ENCODE peak calls at places on chromosomes 16 and 17, in eight cellular contexts. K is AG10803; Y is endothelial cell; R is SK-N-SH; M is body of pancreas; B is fibroblast of the aortic adventitia; T is CD4-positive, alpha-beta T cell; N is AG09309. I is an unnamed sample.

GRCh38 chr17:19332371-19333131 is 30.0 kb downstream of the B9D1 start:
- DNase-seq in M (no peak), N (no peak), B (no peak), T (no peak), R (peak), K (no peak), Y (no peak), I (no peak)

GRCh38 chr16:48971571-48972071 is 310.0 kb downstream of the CBLN1 start:
- DNase-seq in Y (no peak), R (no peak), M (no peak), T (no peak), K (peak), N (no peak), B (no peak), I (no peak)

GRCh38 chr16:87583453-87584131 is 18.7 kb upstream of the JPH3 start:
- DNase-seq in R (no peak), Y (no peak), K (peak), T (no peak), N (no peak), M (no peak), B (peak), I (no peak)

GRCh38 chr17:38509008-38509771 is 80.9 kb downstream of the ARHGAP23 start:
- DNase-seq in T (peak), M (peak), Y (peak), K (peak), N (peak), B (peak), R (peak), I (peak)

GRCh38 chr17:39700148-39700987 is 504 bp downstream of the ERBB2 start:
- DNase-seq in Y (peak), R (no peak), K (peak), T (no peak), B (peak), N (no peak), M (peak), I (peak)

GRCh38 chr17:50148226-50149098 is 2.0 kb downstream of the PPP1R9B start:
- DNase-seq in K (peak), B (peak), T (peak), N (no peak), M (peak), Y (peak), R (peak), I (no peak)

GRCh38 chr17:55005520-55005919 is 37.0 kb downstream of the STXBP4 start:
- DNase-seq in K (peak), T (no peak), R (peak), N (no peak), M (no peak), B (peak), Y (no peak), I (no peak)

GRCh38 chr16:1335996-1336395 is 2.6 kb downstream of the BAIAP3 start:
- DNase-seq in T (no peak), M (no peak), K (no peak), R (peak), Y (no peak), B (no peak), N (no peak), I (no peak)

GRCh38 chr17:49315551-49315951 is 46.5 kb downstream of the ZNF652 start:
- DNase-seq in R (peak), K (peak), M (peak), N (peak), T (peak), Y (peak), B (peak), I (no peak)

GRCh38 chr17:60640503-60640902 is 37.1 kb upstream of the BCAS3 start:
- DNase-seq in N (no peak), K (peak), M (no peak), B (peak), R (no peak), T (no peak), Y (no peak), I (no peak)

GRCh38 chr16:66536525-66536924 is 13.4 kb downstream of the TK2 start:
- DNase-seq in M (no peak), T (no peak), N (no peak), B (no peak), Y (no peak), K (no peak), R (no peak), I (no peak)

GRCh38 chr16:83899272-83899897 is 470 bp downstream of the MLYCD start:
- DNase-seq in M (peak), Y (peak), B (peak), T (peak), N (no peak), K (peak), R (peak), I (no peak)

GRCh38 chr16:19960183-19960582 is 75.5 kb upstream of the GPRC5B start:
- DNase-seq in B (no peak), N (no peak), T (no peak), K (no peak), R (no peak), Y (no peak), M (no peak), I (no peak)
- TF ChIP-seq CTCF in B (no peak), N (no peak), T (no peak), K (no peak), R (no peak), Y (no peak), M (no peak), I (no peak)

DNA sequence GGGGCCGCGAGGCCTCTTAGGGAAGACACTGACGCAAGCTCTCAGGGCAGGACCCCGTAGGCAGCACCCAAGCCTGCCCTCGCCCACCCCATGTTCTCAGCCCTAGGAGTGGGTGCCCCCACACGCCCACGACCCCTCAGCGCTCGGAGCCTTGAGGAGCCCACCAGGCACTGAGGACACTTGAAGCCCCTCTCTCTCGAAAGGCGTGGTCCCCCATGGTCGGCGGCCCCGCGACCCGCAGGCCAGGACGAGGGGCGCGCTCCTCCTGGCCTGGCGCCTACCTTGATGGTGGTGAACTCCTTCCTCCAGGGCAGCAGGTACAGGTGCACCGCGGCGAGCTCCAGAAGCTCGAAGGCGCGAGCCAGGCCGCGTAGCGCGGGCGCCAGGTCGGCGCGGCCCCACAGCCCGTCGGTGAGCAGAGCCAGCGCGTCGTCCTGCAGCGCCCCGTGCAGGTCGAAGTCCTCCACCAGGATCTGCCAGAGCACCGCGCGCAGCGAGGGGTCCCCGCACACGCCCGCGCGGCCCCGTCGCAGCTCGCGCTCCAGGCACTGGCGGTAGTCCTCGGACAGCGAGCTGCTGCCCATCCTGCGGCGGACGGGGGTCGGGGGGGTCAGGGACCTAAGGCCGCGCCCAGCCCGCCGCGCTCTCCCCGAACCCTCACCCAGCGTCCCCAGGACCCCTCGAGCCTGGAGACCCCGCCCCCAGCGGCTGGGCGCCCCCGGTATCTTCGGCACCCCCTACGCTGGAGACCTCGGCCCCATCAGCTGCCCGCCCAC is 668 bp downstream of the SPATA2L start:
- DNase-seq in R (peak), T (peak), Y (peak), M (peak), N (no peak), B (no peak), K (no peak), I (no peak)
- TF ChIP-seq CTCF in R (peak), T (no peak), Y (no peak), M (peak), N (peak), B (no peak), K (peak), I (no peak)

GRCh38 chr17:80253631-80254395 is 6.8 kb upstream of the RNF213 start:
- DNase-seq in B (no peak), T (no peak), M (no peak), N (no peak), K (no peak), Y (no peak), R (peak), I (no peak)

GRCh38 chr17:80251966-80252365 is 8.7 kb upstream of the RNF213 start:
- DNase-seq in Y (no peak), M (no peak), R (peak), B (no peak), K (no peak), T (no peak), N (no peak), I (no peak)

GRCh38 chr17:80256034-80256350 is 4.7 kb upstream of the RNF213 start:
- DNase-seq in R (no peak), N (no peak), M (no peak), T (no peak), B (no peak), K (no peak), Y (no peak), I (no peak)

GRCh38 chr17:80252871-80253270 is 7.8 kb upstream of the RNF213 start:
- DNase-seq in K (no peak), M (peak), B (no peak), T (peak), Y (peak), R (peak), N (no peak), I (no peak)

GRCh38 chr17:80254396-80255241 is 6.0 kb upstream of the RNF213 start:
- DNase-seq in R (peak), Y (no peak), B (peak), N (peak), M (peak), K (peak), T (peak), I (no peak)
- TF ChIP-seq CTCF in R (no peak), Y (no peak), B (no peak), N (no peak), M (no peak), K (no peak), T (no peak), I (no peak)

GRCh38 chr17:43171761-43172487 is 910 bp downstream of the NBR1 start:
- DNase-seq in T (no peak), Y (peak), B (peak), N (peak), R (no peak), M (peak), K (peak), I (no peak)
- TF ChIP-seq CTCF in T (peak), Y (no peak), B (peak), N (peak), R (peak), M (peak), K (peak), I (peak)

DNA sequence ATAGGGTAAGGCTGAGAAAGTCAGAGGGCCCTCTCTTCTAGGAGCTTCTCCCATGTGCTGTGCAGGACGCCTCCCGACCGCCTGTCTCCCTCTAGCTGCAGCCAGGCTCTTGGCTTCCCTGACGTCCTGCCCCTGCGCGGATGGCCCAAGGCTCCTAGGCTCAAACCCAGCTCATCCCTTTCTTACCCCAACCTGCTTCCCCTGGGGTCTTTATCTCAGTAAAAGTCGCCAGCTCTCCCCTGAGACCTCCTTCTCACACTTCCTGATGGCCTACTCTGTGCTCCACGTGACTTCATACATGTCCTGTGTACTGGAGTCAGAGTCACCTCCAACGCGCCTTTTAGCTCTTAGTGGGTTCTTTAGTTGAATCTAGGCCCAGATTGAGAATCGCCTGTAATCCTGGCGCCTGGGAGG is 1.1 kb upstream of the ZNF747 start:
- DNase-seq in N (no peak), T (peak), M (peak), R (peak), K (peak), Y (peak), B (peak), I (no peak)
- TF ChIP-seq CTCF in N (peak), T (peak), M (peak), R (peak), K (peak), Y (no peak), B (peak), I (peak)

GRCh38 chr17:285751-286422 is 66.7 kb downstream of the RPH3AL start:
- DNase-seq in N (no peak), K (no peak), Y (no peak), R (no peak), M (no peak), B (no peak), T (no peak), I (peak)
- TF ChIP-seq CTCF in N (no peak), K (no peak), Y (no peak), R (no peak), M (no peak), B (no peak), T (no peak), I (no peak)

GRCh38 chr16:24834459-24835335 is 11.1 kb upstream of the SLC5A11 start:
- DNase-seq in Y (peak), M (no peak), N (no peak), R (peak), T (no peak), K (peak), B (peak), I (no peak)
- TF ChIP-seq CTCF in Y (no peak), M (no peak), N (peak), R (peak), T (no peak), K (peak), B (peak), I (peak)

GRCh38 chr16:62261760-62262159 is 225.5 kb upstream of the CDH8 start:
- DNase-seq in M (no peak), T (no peak), R (no peak), K (no peak), Y (no peak), B (no peak), N (no peak), I (no peak)
- TF ChIP-seq CTCF in M (no peak), T (no peak), R (no peak), K (no peak), Y (no peak), B (no peak), N (no peak), I (no peak)

I was measured in type B pancreatic cell.